ENCODE peak calls at places on chromosomes 16 and 17, in five cellular contexts. K, U, H, M and O are unnamed samples.

GRCh38 chr17:35912942-35913341 is 17.6 kb downstream of the RDM1 start:
- DNase-seq in K (no peak), U (no peak), H (no peak), M (no peak), O (no peak)

GRCh38 chr16:68770671-68771070 is 33.6 kb downstream of the CDH1 start:
- DNase-seq in K (no peak), U (no peak), H (no peak), M (no peak), O (no peak)

GRCh38 chr17:71632328-71632727 is 488.5 kb upstream of the SOX9 start:
- DNase-seq in K (peak), U (no peak), H (peak), M (no peak), O (no peak)

GRCh38 chr17:17526369-17526768 is 30.2 kb upstream of the RASD1 start:
- DNase-seq in K (no peak), U (no peak), H (peak), M (no peak), O (no peak)

GRCh38 chr17:81429813-81430510 is 34.7 kb downstream of the BAHCC1 start:
- DNase-seq in K (peak), U (no peak), H (no peak), M (no peak), O (no peak)

GRCh38 chr16:4805231-4805630 is 2.8 kb upstream of the ROGDI start:
- DNase-seq in K (no peak), U (no peak), H (peak), M (no peak), O (no peak)

GRCh38 chr17:82933006-82933310 is 93.1 kb upstream of the ZNF750 start:
- DNase-seq in K (no peak), U (no peak), H (no peak), M (no peak), O (no peak)

GRCh38 chr16:89013111-89013510 is 36.1 kb upstream of the CBFA2T3 start:
- DNase-seq in K (no peak), U (no peak), H (peak), M (no peak), O (no peak)

GRCh38 chr17:8290043-8290442 is 1.6 kb downstream of the RANGRF start:
- DNase-seq in K (no peak), U (no peak), H (peak), M (no peak), O (no peak)